ENCODE peak calls at places on chromosomes 16 and 17, in four cellular contexts. V is GM12878, C is K562, I is HepG2. L is an unnamed sample.

GRCh38 chr17:72151565-72152391 is 31.0 kb downstream of the SOX9 start:
- DNase-seq in V (no peak), C (peak), I (peak), L (peak)

GRCh38 chr16:54933281-54934150 is 2.9 kb downstream of the IRX5 start:
- DNase-seq in V (no peak), C (no peak), I (no peak), L (peak)

GRCh38 chr16:65846210-65846602 is 520.3 kb upstream of the CDH5 start:
- DNase-seq in V (no peak), C (no peak), I (no peak), L (no peak)

GRCh38 chr17:66542183-66542966 is 240.0 kb downstream of the PRKCA start:
- DNase-seq in V (peak), C (peak), I (no peak), L (no peak)

GRCh38 chr17:16952401-16952800 is 19.5 kb downstream of the TNFRSF13B start:
- DNase-seq in V (no peak), C (no peak), I (no peak), L (no peak)

GRCh38 chr17:74449306-74449705 is 17.1 kb upstream of the CD300A start:
- DNase-seq in V (no peak), C (no peak), I (no peak), L (no peak)

GRCh38 chr17:9115446-9116265 is 94.3 kb downstream of the NTN1 start:
- DNase-seq in V (no peak), C (peak), I (peak), L (peak)

GRCh38 chr17:34314279-34314678 is 5.0 kb upstream of the CCL8 start:
- DNase-seq in V (no peak), C (no peak), I (no peak), L (no peak)

GRCh38 chr16:75304521-75305363 is 53.3 kb upstream of the BCAR1 start:
- DNase-seq in V (no peak), C (peak), I (peak), L (no peak)

GRCh38 chr16:22664561-22664997 is 149.4 kb upstream of the HS3ST2 start:
- DNase-seq in V (no peak), C (no peak), I (no peak), L (no peak)

GRCh38 chr16:22665803-22666202 is 148.2 kb upstream of the HS3ST2 start:
- DNase-seq in V (no peak), C (no peak), I (no peak), L (no peak)

GRCh38 chr16:22664132-22664531 is 149.8 kb upstream of the HS3ST2 start:
- DNase-seq in V (no peak), C (no peak), I (no peak), L (no peak)

GRCh38 chr16:22663389-22664064 is 150.4 kb upstream of the HS3ST2 start:
- DNase-seq in V (no peak), C (no peak), I (no peak), L (no peak)

GRCh38 chr16:22665048-22665797 is 148.7 kb upstream of the HS3ST2 start:
- DNase-seq in V (no peak), C (no peak), I (no peak), L (no peak)
- TF ChIP-seq NR2C2 in V (no peak), C (no peak), I (no peak), L (no peak)

GRCh38 chr16:35711958-35712357 is 2252.5 kb downstream of the TP53TG3F start:
- DNase-seq in V (no peak), C (no peak), I (no peak), L (no peak)
- TF ChIP-seq ETV6 in V (no peak), C (no peak), I (no peak), L (no peak)

GRCh38 chr16:5215911-5216310 is 118.3 kb upstream of the EEF2KMT start:
- DNase-seq in V (no peak), C (no peak), I (no peak), L (no peak)
- TF ChIP-seq NR2C2 in V (no peak), C (no peak), I (no peak), L (no peak)

GRCh38 chr17:2244545-2245525 is 58.8 kb downstream of the SMG6 start:
- DNase-seq in V (no peak), C (peak), I (peak), L (peak)
- TF ChIP-seq ETV6 in V (no peak), C (no peak), I (no peak), L (no peak)

DNA sequence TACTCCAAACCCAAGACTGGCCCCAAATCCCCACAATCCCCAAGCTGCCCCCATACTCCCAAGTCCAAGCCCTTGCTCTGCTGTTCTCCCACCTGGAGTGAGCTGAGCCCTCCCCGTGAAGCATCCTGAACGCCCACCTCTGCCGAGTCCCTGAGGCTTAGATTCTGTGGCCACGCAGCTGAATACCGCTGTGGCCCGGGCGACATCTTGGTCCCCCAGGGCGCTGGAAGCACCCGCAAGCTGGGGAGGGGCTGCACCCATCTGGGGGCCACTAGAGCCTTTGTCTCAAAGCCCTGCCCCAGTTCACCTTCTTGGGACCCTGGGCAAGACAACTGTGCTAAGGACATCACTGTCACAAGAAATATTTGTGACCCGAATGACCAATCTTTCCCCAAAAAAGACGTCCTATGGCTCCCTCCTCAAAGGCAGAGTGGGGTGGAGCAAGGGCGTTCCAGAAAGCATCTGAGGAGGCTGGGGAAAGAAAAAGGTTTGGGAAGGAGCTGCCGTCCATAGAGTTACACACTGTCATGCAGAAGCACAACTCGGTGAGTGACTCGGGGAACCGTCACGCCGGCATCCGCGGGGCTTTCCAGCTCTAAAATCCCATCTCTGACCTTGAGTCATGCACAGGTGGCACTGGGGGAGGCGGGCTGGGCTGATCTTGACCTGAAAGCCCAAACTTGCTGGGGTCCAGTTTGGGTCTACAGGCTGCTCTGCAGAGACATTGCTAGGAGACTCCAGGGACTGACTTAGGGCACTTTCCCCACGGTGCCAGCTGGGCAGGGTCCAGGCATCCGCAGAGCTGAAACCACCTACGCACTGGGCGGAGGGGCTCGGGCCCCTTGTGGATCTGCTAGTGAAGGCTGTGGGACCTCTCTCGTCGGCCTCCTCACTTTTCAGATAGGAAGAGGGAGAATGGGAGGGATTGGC is 6.6 kb downstream of the PTX4 start:
- DNase-seq in V (no peak), C (no peak), I (no peak), L (no peak)
- TF ChIP-seq NR2C2 in V (no peak), C (no peak), I (no peak), L (no peak)

GRCh38 chr16:3112058-3112880 is at the start of gene ZNF205:
- DNase-seq in V (no peak), C (peak), I (peak), L (peak)

GRCh38 chr16:3115561-3115960 is 3.2 kb downstream of the ZNF205 start:
- DNase-seq in V (no peak), C (no peak), I (no peak), L (peak)

GRCh38 chr16:3113765-3114479 is 1.5 kb downstream of the ZNF205 start:
- DNase-seq in V (no peak), C (peak), I (no peak), L (no peak)

GRCh38 chr16:3112881-3113574 is 642 bp downstream of the ZNF205 start:
- DNase-seq in V (no peak), C (no peak), I (no peak), L (no peak)

GRCh38 chr16:3115011-3115410 is 2.6 kb downstream of the ZNF205 start:
- DNase-seq in V (no peak), C (no peak), I (no peak), L (no peak)
- TF ChIP-seq ETV6 in V (no peak), C (no peak), I (no peak), L (no peak)

DNA sequence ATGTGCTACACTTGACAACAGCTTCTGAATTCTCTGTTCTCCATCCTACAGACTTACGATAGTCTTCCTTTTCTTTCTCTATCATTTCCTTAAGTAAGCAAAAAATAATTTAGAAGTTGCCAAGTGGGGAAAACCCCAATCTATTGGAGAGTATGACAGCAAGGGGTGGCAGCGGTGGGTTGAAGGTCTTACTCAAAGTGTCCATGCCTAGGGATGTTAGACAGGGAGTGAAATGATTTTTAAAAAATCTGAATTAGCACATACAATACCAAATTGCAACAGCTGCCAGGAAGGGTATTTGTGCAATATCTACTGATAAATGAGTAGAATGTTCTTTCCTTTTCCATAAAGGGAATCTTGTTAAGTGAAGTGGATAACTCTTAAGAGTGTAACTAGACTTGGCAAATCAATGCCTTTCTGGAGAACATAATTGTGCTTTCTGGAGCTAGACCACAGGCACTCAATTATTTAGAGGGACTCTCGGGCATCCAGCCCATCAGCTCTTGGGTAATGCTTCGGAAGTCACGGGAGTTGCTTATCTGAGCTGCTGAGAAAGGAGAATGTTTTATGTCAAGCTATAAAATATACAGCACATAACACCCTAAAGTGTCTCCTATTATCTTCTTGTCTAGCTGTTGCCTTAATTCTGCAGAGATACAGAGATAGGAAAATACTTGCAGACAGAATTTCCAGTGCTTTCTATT is 151.5 kb downstream of the KCNJ2 start:
- DNase-seq in V (no peak), C (no peak), I (no peak), L (no peak)
- TF ChIP-seq NR2C2 in V (no peak), C (no peak), I (no peak), L (no peak)

DNA sequence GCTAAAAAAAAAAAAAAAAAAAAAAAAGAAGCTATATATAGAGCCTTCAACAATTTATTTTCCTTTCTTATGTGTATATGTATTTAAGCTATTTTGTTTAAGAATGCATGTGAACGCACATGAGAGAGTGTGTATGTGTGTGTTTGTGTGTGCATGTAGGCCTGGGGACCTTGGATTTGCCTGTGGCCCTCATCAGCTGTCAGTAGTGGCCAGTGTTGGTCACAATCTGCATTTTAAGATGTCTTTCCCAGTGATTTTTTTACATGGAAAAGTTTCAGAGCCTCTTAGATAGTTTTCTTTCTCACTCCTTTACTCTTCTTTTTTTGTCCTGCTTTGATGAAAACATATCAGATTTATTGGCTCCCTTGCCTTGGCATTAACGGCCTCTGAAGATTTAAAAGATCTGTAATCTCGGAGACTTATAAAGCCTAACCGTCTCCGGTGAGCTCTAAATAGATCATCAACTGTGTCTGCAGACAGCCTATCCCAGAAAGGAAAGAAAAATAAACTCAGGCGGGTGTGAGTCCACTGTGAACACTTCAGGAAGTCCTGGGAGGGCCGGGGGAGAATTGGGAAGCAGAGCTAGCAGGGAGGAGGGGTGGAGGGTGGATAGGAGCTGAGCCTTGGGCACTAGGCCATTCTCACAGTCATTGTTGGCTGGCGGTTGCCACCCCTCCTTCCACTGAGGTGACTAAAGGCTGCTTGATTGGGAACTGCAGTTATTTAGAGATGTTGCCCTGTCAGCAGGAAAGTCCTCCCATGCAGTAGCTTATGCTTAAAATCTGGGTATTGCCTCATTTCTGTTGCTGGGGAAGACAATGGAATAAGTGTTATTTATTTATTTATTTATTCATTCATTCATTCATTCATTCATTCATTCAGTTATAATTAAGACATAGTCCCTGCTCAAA is 86.8 kb downstream of the WWP2 start:
- DNase-seq in V (no peak), C (no peak), I (no peak), L (no peak)
- TF ChIP-seq ETV6 in V (no peak), C (no peak), I (no peak), L (no peak)

GRCh38 chr16:57645691-57646387 is 17.4 kb downstream of the ADGRG1 start:
- DNase-seq in V (no peak), C (no peak), I (no peak), L (no peak)
- TF ChIP-seq NR2C2 in V (no peak), C (no peak), I (no peak), L (no peak)